ENCODE peak calls at places on chromosomes 4 and X, in five cellular contexts. E, P, L, N and F are unnamed samples.

GRCh38 chr4:135240796-135241195 is 1039.2 kb upstream of the PABPC4L start:
- DNase-seq in N (no peak), L (no peak), P (no peak), E (no peak), F (no peak)

GRCh38 chr4:42371306-42372063 is 25.8 kb upstream of the SHISA3 start:
- DNase-seq in E (no peak), N (peak), L (no peak), P (peak), F (peak)

GRCh38 chrX:17535229-17535628 is 160.2 kb downstream of the NHS start:
- DNase-seq in P (peak), N (no peak), L (no peak), E (no peak), F (peak)

GRCh38 chrX:108946531-108946930 is 210.2 kb upstream of the IRS4 start:
- DNase-seq in N (no peak), L (no peak), E (no peak), P (no peak), F (no peak)

GRCh38 chr4:119314356-119314755 is 7.6 kb downstream of the FABP2 start:
- DNase-seq in N (no peak), P (peak), L (no peak), E (no peak), F (peak)

GRCh38 chr4:83618991-83619390 is 83.1 kb downstream of the GPAT3 start:
- DNase-seq in N (no peak), P (no peak), E (no peak), L (no peak), F (no peak)

GRCh38 chr4:103099691-103100392 is at the start of gene BDH2:
- DNase-seq in E (no peak), P (peak), L (no peak), N (peak), F (peak)

GRCh38 chrX:19177710-19178109 is 55.4 kb upstream of the ADGRG2 start:
- DNase-seq in P (no peak), L (no peak), E (no peak), N (no peak), F (no peak)

GRCh38 chr4:54276633-54277426 is 47.7 kb downstream of the PDGFRA start:
- DNase-seq in L (no peak), N (no peak), P (no peak), E (no peak), F (no peak)

GRCh38 chr4:42655921-42656735 is 777 bp downstream of the ATP8A1 start:
- DNase-seq in E (no peak), P (peak), N (peak), L (peak), F (peak)

GRCh38 chrX:48835524-48836329 is at the start of gene PCSK1N:
- DNase-seq in P (peak), E (no peak), N (peak), L (no peak), F (no peak)

GRCh38 chr4:103091601-103092223 is 7.9 kb downstream of the BDH2 start:
- DNase-seq in E (no peak), P (peak), L (no peak), N (peak), F (peak)

GRCh38 chr4:41145571-41146078 is 68.7 kb downstream of the APBB2 start:
- DNase-seq in P (peak), E (no peak), N (no peak), L (no peak), F (no peak)

GRCh38 chr4:105140684-105141490 is 5.8 kb upstream of the TET2 start:
- DNase-seq in N (peak), E (no peak), P (peak), L (no peak), F (no peak)

GRCh38 chrX:50618788-50619558 is 148.3 kb upstream of the DGKK start:
- DNase-seq in P (no peak), L (no peak), E (no peak), N (no peak), F (no peak)

GRCh38 chr4:1752284-1753041 is 31.1 kb downstream of the TACC3 start:
- DNase-seq in P (peak), L (no peak), E (no peak), N (no peak), F (no peak)

GRCh38 chr4:97016186-97016945 is 1126.9 kb downstream of the STPG2 start:
- DNase-seq in N (no peak), P (no peak), L (no peak), E (no peak), F (no peak)

GRCh38 chr4:126318376-126318775 is 1003.6 kb downstream of the FAT4 start:
- DNase-seq in P (no peak), N (no peak), E (no peak), L (no peak), F (no peak)

GRCh38 chrX:23820235-23820782 is 37.3 kb downstream of the SAT1 start:
- DNase-seq in E (no peak), P (no peak), L (no peak), N (no peak), F (no peak)

GRCh38 chr4:83708500-83709175 is 172.7 kb downstream of the GPAT3 start:
- DNase-seq in N (peak), E (no peak), P (no peak), L (no peak), F (no peak)

GRCh38 chr4:113701156-113701555 is 60.4 kb downstream of the CAMK2D start:
- DNase-seq in P (peak), L (no peak), N (no peak), E (no peak), F (no peak)

GRCh38 chr4:147954850-147955249 is 223.0 kb downstream of the ARHGAP10 start:
- DNase-seq in N (no peak), E (no peak), P (no peak), L (no peak), F (no peak)

GRCh38 chrX:22629105-22629725 is 356.5 kb downstream of the CBLL2 start:
- DNase-seq in E (no peak), N (no peak), L (no peak), P (no peak), F (no peak)

GRCh38 chr4:98786866-98787265 is 128.5 kb upstream of the TSPAN5 start:
- DNase-seq in E (no peak), N (no peak), L (no peak), P (peak), F (no peak)

GRCh38 chrX:76428243-76429130 is 977 bp downstream of the MAGEE1 start:
- DNase-seq in E (no peak), L (peak), P (no peak), N (peak), F (peak)

GRCh38 chrX:63932907-63933306 is 147.9 kb upstream of the ARHGEF9 start:
- DNase-seq in E (no peak), N (no peak), P (no peak), L (no peak), F (no peak)

GRCh38 chrX:63929608-63930007 is 144.6 kb upstream of the ARHGEF9 start:
- DNase-seq in L (no peak), E (no peak), P (no peak), N (no peak), F (no peak)

GRCh38 chrX:63934160-63934559 is 149.1 kb upstream of the ARHGEF9 start:
- DNase-seq in E (no peak), L (no peak), N (no peak), P (no peak), F (no peak)

GRCh38 chrX:63930140-63930539 is 145.1 kb upstream of the ARHGEF9 start:
- DNase-seq in L (no peak), N (no peak), P (no peak), E (no peak), F (no peak)

GRCh38 chrX:63932006-63932405 is 147.0 kb upstream of the ARHGEF9 start:
- DNase-seq in E (no peak), P (no peak), N (no peak), L (no peak), F (no peak)
- TF ChIP-seq CTCF in E (no peak), P (no peak), N (no peak), L (no peak), F (no peak)

GRCh38 chrX:69027181-69028005 is 137.9 kb downstream of the PJA1 start:
- DNase-seq in E (no peak), N (peak), P (no peak), L (peak), F (peak)

GRCh38 chrX:69025802-69026301 is 139.4 kb downstream of the PJA1 start:
- DNase-seq in L (no peak), N (no peak), P (no peak), E (no peak), F (no peak)

GRCh38 chrX:69022430-69022829 is 142.8 kb downstream of the PJA1 start:
- DNase-seq in E (no peak), L (no peak), N (no peak), P (no peak), F (no peak)

GRCh38 chrX:69024287-69024686 is 141.0 kb downstream of the PJA1 start:
- DNase-seq in E (no peak), N (peak), P (no peak), L (peak), F (no peak)

GRCh38 chrX:69024931-69025330 is 140.3 kb downstream of the PJA1 start:
- DNase-seq in E (peak), L (no peak), N (peak), P (no peak), F (no peak)
- TF ChIP-seq CTCF in E (no peak), L (no peak), N (no peak), P (no peak), F (no peak)

GRCh38 chrX:85309717-85310116 is 65.9 kb downstream of the ZNF711 start:
- DNase-seq in N (no peak), E (no peak), L (no peak), P (no peak), F (no peak)
- TF ChIP-seq CTCF in N (no peak), E (no peak), L (peak), P (no peak), F (no peak)

GRCh38 chr4:43776371-43776770 is 672.2 kb downstream of the KCTD8 start:
- DNase-seq in N (no peak), P (peak), E (no peak), L (no peak), F (no peak)
- TF ChIP-seq CTCF in N (no peak), P (no peak), E (no peak), L (peak), F (no peak)

GRCh38 chr4:152156448-152156847 is 379.4 kb downstream of the FBXW7 start:
- DNase-seq in N (no peak), P (peak), L (no peak), E (no peak), F (no peak)

GRCh38 chr4:152162331-152162697 is 373.6 kb downstream of the FBXW7 start:
- DNase-seq in P (no peak), E (no peak), L (no peak), N (no peak), F (no peak)

GRCh38 chr4:152161676-152162330 is 374.1 kb downstream of the FBXW7 start:
- DNase-seq in L (no peak), N (no peak), E (no peak), P (no peak), F (no peak)

GRCh38 chr4:152159773-152160172 is 376.1 kb downstream of the FBXW7 start:
- DNase-seq in N (no peak), P (no peak), L (no peak), E (no peak), F (no peak)

DNA sequence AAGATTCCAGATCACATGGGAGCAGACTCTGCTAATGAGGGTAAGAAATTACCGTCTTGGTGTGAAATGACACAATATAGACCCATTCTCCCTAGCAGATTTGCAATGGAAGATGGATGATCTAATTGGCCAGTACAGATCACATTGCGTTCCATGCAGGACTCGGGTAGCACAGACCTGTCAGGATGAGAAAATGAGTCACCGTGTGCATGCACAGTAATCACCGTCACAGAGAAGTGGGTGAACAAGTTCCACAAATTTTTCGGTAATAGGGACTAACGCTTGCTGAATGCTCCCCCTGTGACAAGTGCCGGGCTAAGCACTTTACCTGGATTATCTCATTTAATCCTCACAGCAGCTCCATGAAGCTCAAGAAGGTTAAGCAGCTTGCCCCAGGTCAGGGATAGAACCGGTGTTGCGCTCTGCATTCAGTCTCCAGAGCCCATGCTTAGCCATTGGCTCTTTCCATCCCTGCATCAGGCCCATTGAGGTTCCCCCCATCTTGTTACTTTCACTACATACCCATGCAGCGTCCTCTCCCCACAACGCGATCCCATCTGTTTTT is 375.6 kb downstream of the FBXW7 start:
- DNase-seq in E (no peak), L (no peak), P (no peak), N (no peak), F (no peak)
- TF ChIP-seq CTCF in E (no peak), L (no peak), P (no peak), N (no peak), F (no peak)

GRCh38 chrX:51802917-51803688 is 59.9 kb downstream of the GSPT2 start:
- DNase-seq in P (peak), N (peak), L (peak), E (no peak), F (peak)
- TF ChIP-seq CTCF in P (no peak), N (no peak), L (no peak), E (no peak), F (peak)

DNA sequence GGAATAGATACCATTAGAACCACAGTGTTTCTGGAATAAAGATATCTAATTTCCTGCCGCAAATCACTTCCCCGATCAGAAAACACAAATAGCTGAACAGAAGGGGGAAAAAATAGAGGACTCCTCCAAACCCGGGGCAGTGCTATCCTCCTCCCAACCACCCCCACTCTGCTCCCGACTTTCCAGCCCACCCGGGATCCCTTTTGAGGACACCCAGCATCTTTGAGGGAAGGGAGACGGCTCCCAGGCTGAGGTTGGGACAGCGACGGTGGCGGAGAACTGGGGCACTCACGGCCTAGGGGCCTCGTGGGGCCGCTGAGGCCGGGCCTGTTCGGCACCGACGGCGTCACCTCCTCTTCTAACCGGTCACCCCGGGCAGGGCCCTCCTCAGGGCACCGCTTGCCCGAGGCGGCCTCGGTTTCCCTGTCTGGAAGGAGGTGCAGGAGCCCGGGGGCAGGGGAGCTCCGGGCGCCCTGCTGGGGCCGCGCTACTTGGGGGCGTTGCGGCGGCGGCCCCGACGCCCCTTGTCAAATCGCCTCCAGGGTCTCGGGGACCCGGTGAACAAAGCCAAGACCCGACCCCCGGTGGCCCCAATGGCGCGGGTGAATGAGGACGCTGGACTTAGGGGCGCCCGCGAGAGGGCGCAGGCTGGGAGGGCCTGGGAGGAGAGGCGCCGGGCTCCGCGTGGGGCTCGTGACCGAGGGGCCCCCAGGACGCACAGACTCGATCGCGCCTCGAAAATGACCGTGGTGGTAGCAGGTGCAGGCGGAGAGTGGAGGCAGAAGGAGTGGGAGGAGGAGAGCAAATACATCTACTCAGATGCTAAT is 6.9 kb upstream of the ARX start:
- DNase-seq in N (no peak), L (no peak), E (no peak), P (no peak), F (no peak)
- TF ChIP-seq CTCF in N (no peak), L (peak), E (no peak), P (peak), F (no peak)

GRCh38 chr4:37882665-37883296 is 8.1 kb upstream of the TBC1D1 start:
- DNase-seq in P (no peak), L (no peak), N (peak), E (no peak), F (no peak)
- TF ChIP-seq CTCF in P (no peak), L (no peak), N (no peak), E (no peak), F (no peak)

GRCh38 chr4:164482788-164483187 is 271.1 kb upstream of the SMIM31 start:
- DNase-seq in L (no peak), E (no peak), N (no peak), P (no peak), F (no peak)

GRCh38 chr4:164481306-164482091 is 272.4 kb upstream of the SMIM31 start:
- DNase-seq in L (no peak), E (no peak), N (no peak), P (no peak), F (no peak)

GRCh38 chr4:164482092-164482404 is 271.9 kb upstream of the SMIM31 start:
- DNase-seq in P (no peak), L (no peak), E (no peak), N (no peak), F (no peak)

GRCh38 chr4:164488114-164488513 is 265.8 kb upstream of the SMIM31 start:
- DNase-seq in L (no peak), N (no peak), E (no peak), P (no peak), F (no peak)

DNA sequence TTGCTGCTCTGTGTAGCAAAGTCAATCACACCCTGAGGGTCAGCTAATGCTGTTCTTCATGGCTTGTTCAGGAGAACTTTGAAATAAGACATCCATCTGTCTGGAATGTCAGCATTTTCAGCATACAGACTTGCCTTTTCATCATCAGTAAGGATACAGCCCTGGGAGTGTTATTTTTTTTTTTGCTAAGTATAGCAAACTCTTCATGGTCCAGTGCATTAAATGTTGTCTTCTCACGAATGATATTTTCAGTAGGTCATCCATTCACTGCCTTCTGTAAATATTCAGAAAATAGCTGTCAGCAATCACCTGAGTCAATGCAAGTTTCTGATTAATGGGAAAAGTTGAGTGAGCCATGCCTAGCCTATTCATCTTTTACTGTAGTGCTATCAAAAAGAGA is 268.8 kb upstream of the SMIM31 start:
- DNase-seq in P (no peak), E (no peak), L (no peak), N (no peak), F (no peak)
- TF ChIP-seq CTCF in P (no peak), E (no peak), L (no peak), N (no peak), F (no peak)

DNA sequence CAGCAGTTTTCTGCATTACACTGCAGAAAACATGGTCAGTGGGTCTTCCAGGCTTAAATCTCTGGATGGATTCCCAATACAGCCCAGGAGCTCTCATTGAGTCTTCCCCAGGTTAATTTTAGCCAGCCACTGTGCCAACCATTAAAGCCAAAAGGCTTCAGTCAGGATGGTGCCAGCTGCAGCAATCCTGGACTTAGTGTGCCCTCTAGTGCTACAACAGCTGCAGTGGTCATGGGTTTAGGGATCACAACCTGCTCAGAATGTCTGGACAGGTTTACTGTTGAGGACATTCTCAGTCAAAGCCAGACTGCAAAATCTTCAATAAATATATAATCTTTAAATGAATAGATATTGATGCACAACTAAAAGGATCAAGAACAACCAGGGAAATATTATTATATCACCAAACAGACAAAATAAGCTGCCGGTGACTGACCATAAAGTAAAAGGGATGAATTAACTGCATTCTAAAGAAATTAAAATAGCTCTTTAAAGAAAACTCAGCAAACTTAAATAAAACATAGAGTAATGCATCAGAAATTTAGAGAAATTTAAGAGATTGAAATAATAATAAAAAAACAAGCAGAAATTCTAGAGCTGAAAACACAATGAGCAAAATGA is 639.9 kb downstream of the SPOCK3 start:
- DNase-seq in L (no peak), P (peak), E (no peak), N (no peak), F (peak)
- TF ChIP-seq CTCF in L (no peak), P (peak), E (peak), N (no peak), F (peak)